ENCODE peak calls at places on chromosomes 5 and 9, in nine cellular contexts. H is heart right ventricle, Z is adrenal gland, N is heart left ventricle, Y is cardiac muscle cell, S is body of pancreas, W is fibroblast of lung, B is upper lobe of right lung, G is dorsolateral prefrontal cortex. M is an unnamed sample.

GRCh38 chr5:89059274-89059673 is 176.3 kb upstream of the MEF2C start:
- DNase-seq in Z (no peak), W (no peak), H (no peak), B (no peak), Y (no peak), G (no peak), N (no peak), S (no peak), M (no peak)

GRCh38 chr9:33447404-33448158 is at the start of gene AQP3:
- DNase-seq in G (peak; percentile 28), B (peak; percentile 91), Y (peak; percentile 83), H (peak; percentile 61), W (peak; percentile 49), N (peak; percentile 72), Z (peak; percentile 64), S (peak; percentile 80), M (peak; percentile 88)

GRCh38 chr5:139903805-139904565 is 108.4 kb downstream of the PSD2 start:
- DNase-seq in H (no peak), N (no peak), S (peak; percentile 36), B (peak; percentile 64), G (no peak), Y (peak; percentile 85), W (no peak), Z (peak; percentile 42), M (peak; percentile 62)

GRCh38 chr5:94849821-94850736 is 231.6 kb downstream of the SLF1 start:
- DNase-seq in H (no peak), N (no peak), B (no peak), W (peak; percentile 76), G (no peak), S (no peak), Y (peak; percentile 51), Z (peak; percentile 7), M (peak; percentile 43)

GRCh38 chr5:142748568-142749249 is 21.5 kb upstream of the ARHGAP26 start:
- DNase-seq in H (peak; percentile 23), N (no peak), S (peak; percentile 62), W (no peak), Y (peak; percentile 57), B (peak; percentile 70), G (peak; percentile 27), Z (peak; percentile 22), M (peak; percentile 38)

GRCh38 chr9:113579270-113580040 is 115.9 kb downstream of the RGS3 start:
- DNase-seq in G (no peak), N (peak; percentile 63), W (peak; percentile 75), H (no peak), S (peak; percentile 54), Y (no peak), Z (peak; percentile 58), B (no peak), M (no peak)

GRCh38 chr9:124805186-124805585 is 28.3 kb downstream of the OLFML2A start:
- DNase-seq in W (no peak), H (no peak), Z (no peak), G (no peak), B (no peak), S (no peak), Y (no peak), N (no peak), M (no peak)

GRCh38 chr9:33189331-33189731 is 22.2 kb upstream of the B4GALT1 start:
- DNase-seq in H (no peak), G (no peak), Z (no peak), N (no peak), S (no peak), Y (no peak), B (no peak), W (no peak), M (no peak)

GRCh38 chr9:132350861-132351315 is 3.9 kb downstream of the SETX start:
- DNase-seq in Y (no peak), Z (no peak), B (no peak), H (no peak), S (no peak), W (no peak), G (no peak), N (no peak), M (no peak)

GRCh38 chr5:170095687-170096086 is 10.0 kb upstream of the FOXI1 start:
- DNase-seq in Z (peak; percentile 49), W (no peak), H (no peak), Y (no peak), S (no peak), B (no peak), G (no peak), N (no peak), M (no peak)

GRCh38 chr5:134184155-134185135 is 7.7 kb upstream of the SKP1 start:
- DNase-seq in G (peak; percentile 49), B (peak; percentile 75), N (peak; percentile 66), Z (peak; percentile 76), Y (peak; percentile 70), S (peak; percentile 70), W (peak; percentile 33), H (peak; percentile 67), M (peak; percentile 84)

GRCh38 chr5:139314276-139314675 is 20.7 kb downstream of the MATR3 start:
- DNase-seq in G (no peak), Z (no peak), S (no peak), N (no peak), Y (no peak), W (no peak), H (no peak), B (no peak), M (no peak)

GRCh38 chr9:14829204-14829603 is 81.0 kb downstream of the FREM1 start:
- DNase-seq in Y (no peak), W (no peak), Z (no peak), N (no peak), G (no peak), H (no peak), S (no peak), B (no peak), M (no peak)

GRCh38 chr9:14830057-14830456 is 80.2 kb downstream of the FREM1 start:
- DNase-seq in G (no peak), Y (no peak), Z (no peak), N (no peak), H (no peak), W (no peak), B (no peak), S (no peak), M (no peak)

GRCh38 chr9:14824481-14824880 is 85.7 kb downstream of the FREM1 start:
- DNase-seq in N (no peak), W (no peak), Z (no peak), S (no peak), B (no peak), G (no peak), H (no peak), Y (no peak), M (no peak)

GRCh38 chr9:14831661-14832060 is 78.6 kb downstream of the FREM1 start:
- DNase-seq in W (no peak), S (no peak), N (no peak), H (no peak), Y (no peak), G (no peak), B (no peak), Z (no peak), M (no peak)

GRCh38 chr9:14827805-14828204 is 82.4 kb downstream of the FREM1 start:
- DNase-seq in Y (no peak), N (no peak), W (no peak), S (no peak), Z (no peak), G (no peak), B (peak; percentile 74), H (no peak), M (no peak)
- TF ChIP-seq CTCF in Y (no peak), N (no peak), W (no peak), S (no peak), Z (no peak), G (no peak), B (no peak), H (no peak), M (no peak)

GRCh38 chr5:1282139-1282992 is 12.5 kb downstream of the TERT start:
- DNase-seq in Z (no peak), G (no peak), W (no peak), N (no peak), S (no peak), H (peak; percentile 41), Y (no peak), B (peak; percentile 50), M (no peak)
- H3K4me3 ChIP-seq in Z (no peak overlapping the region), G (no peak overlapping the region), W (no peak overlapping the region), N (no peak overlapping the region), S (no peak overlapping the region), H (no peak overlapping the region), Y (no peak overlapping the region), B (no peak overlapping the region), M (no peak overlapping the region)

DNA sequence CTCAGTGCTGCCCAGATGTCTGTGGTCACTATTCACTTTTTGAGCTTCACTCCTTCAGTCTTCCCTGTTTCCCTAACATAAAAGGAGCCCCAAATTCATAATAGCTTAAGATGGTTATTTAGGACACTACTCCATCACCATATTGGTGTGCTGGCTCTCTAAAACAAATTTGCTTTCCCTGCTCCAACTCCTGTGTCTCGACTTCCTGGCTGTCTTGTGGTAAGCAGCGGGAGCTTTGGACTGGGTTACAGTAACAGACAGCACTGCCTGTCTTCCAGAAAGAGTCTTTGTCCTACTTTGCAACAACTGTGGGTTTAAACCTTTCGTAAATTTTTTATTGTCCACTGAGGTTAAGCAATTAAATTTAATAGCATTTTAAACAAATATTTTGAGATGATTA is 389.4 kb downstream of the CDH9 start:
- DNase-seq in N (no peak), H (no peak), S (no peak), B (no peak), Z (no peak), W (no peak), Y (no peak), G (no peak), M (no peak)
- H3K27ac ChIP-seq in N (no peak overlapping the region), H (no peak overlapping the region), S (no peak overlapping the region), B (no peak overlapping the region), Z (no peak overlapping the region), W (no peak overlapping the region), Y (no peak overlapping the region), G (no peak overlapping the region), M (no peak overlapping the region)

GRCh38 chr5:122500245-122501086 is 188.4 kb downstream of the SNCAIP start:
- DNase-seq in B (no peak), Z (peak; percentile 34), W (peak; percentile 48), G (no peak), S (peak; percentile 15), N (no peak), Y (peak; percentile 65), H (peak; percentile 40), M (peak; percentile 53)

GRCh38 chr5:122493776-122494518 is 181.9 kb downstream of the SNCAIP start:
- DNase-seq in S (no peak), Z (no peak), N (no peak), Y (peak; percentile 55), B (no peak), H (no peak), G (no peak), W (peak; percentile 45), M (no peak)

GRCh38 chr5:122501087-122501435 is 189.0 kb downstream of the SNCAIP start:
- DNase-seq in W (peak; percentile 11), N (no peak), Z (peak; percentile 22), Y (no peak), B (no peak), G (no peak), H (no peak), S (no peak), M (no peak)

GRCh38 chr5:122499617-122500016 is 187.6 kb downstream of the SNCAIP start:
- DNase-seq in W (no peak), G (no peak), S (no peak), N (no peak), B (no peak), Z (no peak), Y (no peak), H (no peak), M (no peak)

DNA sequence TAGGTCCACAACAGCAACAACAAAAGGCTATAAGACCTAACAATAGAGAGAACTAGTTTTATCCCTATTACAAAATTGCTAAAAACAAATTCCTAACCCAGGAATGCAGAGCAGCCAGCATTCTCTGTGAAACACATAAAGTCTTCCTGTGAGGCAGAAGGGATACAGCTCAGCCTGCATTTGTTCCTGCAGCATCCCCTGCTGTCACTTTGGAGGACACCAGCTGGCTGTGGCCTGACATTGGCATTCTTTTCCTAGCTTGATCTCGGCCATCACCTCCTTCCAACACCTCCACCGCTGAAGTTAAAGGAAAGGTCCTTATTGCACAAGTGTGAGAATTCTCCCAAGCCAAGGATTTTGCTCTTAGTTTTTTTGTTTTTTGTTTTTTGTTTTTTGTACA is 186.1 kb downstream of the SNCAIP start:
- DNase-seq in Z (no peak), N (no peak), G (no peak), B (no peak), W (no peak), Y (peak; percentile 52), S (no peak), H (no peak), M (peak; percentile 57)
- TF ChIP-seq CTCF in Z (no peak), N (peak; percentile 39), G (peak; percentile 59), B (peak; percentile 6), W (peak; percentile 8), Y (peak; percentile 18), S (no peak), H (no peak), M (peak; percentile 91)